ENCODE peak calls at places on chromosomes 11 and 22, in four cellular contexts. L is sigmoid colon, U is fibroblast of lung, H is neuronal stem cell. E is an unnamed sample.

GRCh38 chr22:26463688-26464087 is 19.9 kb downstream of the HPS4 start:
- DNase-seq in L (no peak), U (no peak), H (no peak), E (no peak)

GRCh38 chr22:44972363-44973083 is 37.3 kb downstream of the PHF21B start:
- DNase-seq in L (no peak), U (peak; percentile 6), H (no peak), E (no peak)

GRCh38 chr11:61007971-61008896 is 36.8 kb downstream of the CD6 start:
- DNase-seq in L (no peak), U (no peak), H (peak; percentile 30), E (no peak)

GRCh38 chr11:58628446-58628845 is 6.0 kb downstream of the CNTF start:
- DNase-seq in L (no peak), U (peak; percentile 69), H (no peak), E (no peak)

GRCh38 chr11:123357990-123358827 is 71.9 kb upstream of the GRAMD1B start:
- DNase-seq in L (no peak), U (peak; percentile 8), H (peak; percentile 18), E (no peak)

GRCh38 chr11:125790825-125791224 is 2.9 kb downstream of the PATE3 start:
- DNase-seq in L (no peak), U (no peak), H (no peak), E (no peak)

GRCh38 chr22:49903322-49904039 is 14.8 kb downstream of the ALG12 start:
- DNase-seq in L (peak; percentile 56), U (no peak), H (no peak), E (peak; percentile 42)

GRCh38 chr22:40654522-40655167 is 18.1 kb upstream of the MRTFA start:
- DNase-seq in L (peak; percentile 76), U (peak; percentile 84), H (no peak), E (no peak)

GRCh38 chr11:2932850-2933251 is 3.6 kb upstream of the PHLDA2 start:
- DNase-seq in L (peak; percentile 60), U (peak; percentile 67), H (no peak), E (peak; percentile 65)

GRCh38 chr22:32897400-32897799 is 95.9 kb downstream of the TIMP3 start:
- DNase-seq in L (no peak), U (peak; percentile 91), H (no peak), E (no peak)

GRCh38 chr11:65786786-65787636 is at the start of gene OVOL1:
- DNase-seq in L (no peak), U (no peak), H (no peak), E (peak; percentile 91)

GRCh38 chr11:63906585-63906984 is 10.4 kb downstream of the RCOR2 start:
- DNase-seq in L (no peak), U (no peak), H (no peak), E (no peak)

GRCh38 chr22:17379939-17380710 is 10.9 kb downstream of the CECR2 start:
- DNase-seq in L (no peak), U (no peak), H (no peak), E (no peak)

GRCh38 chr22:27918351-27919221 is 470 bp downstream of the PITPNB start:
- DNase-seq in L (peak; percentile 78), U (peak; percentile 61), H (peak; percentile 35), E (peak; percentile 83)

GRCh38 chr22:46090051-46090591 is 60.2 kb upstream of the PPARA start:
- DNase-seq in L (peak; percentile 88), U (peak; percentile 56), H (no peak), E (peak; percentile 65)

GRCh38 chr11:123011510-123011909 is 29.9 kb upstream of the BSX start:
- DNase-seq in L (no peak), U (no peak), H (no peak), E (no peak)

GRCh38 chr11:17313349-17314231 is 37.1 kb downstream of the NUCB2 start:
- DNase-seq in L (no peak), U (no peak), H (no peak), E (no peak)

GRCh38 chr11:117616979-117617378 is 180.0 kb downstream of the DSCAML1 start:
- DNase-seq in L (peak; percentile 10), U (no peak), H (no peak), E (peak; percentile 13)

GRCh38 chr11:133955091-133955846 is 1.5 kb downstream of the IGSF9B start:
- DNase-seq in L (peak; percentile 96), U (no peak), H (no peak), E (no peak)

GRCh38 chr22:44493206-44493605 is 4.8 kb downstream of the RTL6 start:
- DNase-seq in L (no peak), U (no peak), H (no peak), E (no peak)

GRCh38 chr11:9777066-9777465 is 113.2 kb downstream of the SWAP70 start:
- DNase-seq in L (no peak), U (no peak), H (no peak), E (no peak)
- H3K27me3 ChIP-seq in L (no peaks in the 10 kb centered on the region), U (no peaks in the 10 kb centered on the region), H (no peaks in the 10 kb centered on the region), E (no peaks in the 10 kb centered on the region)

GRCh38 chr11:57547854-57548377 is 10.5 kb downstream of the SMTNL1 start:
- DNase-seq in L (no peak), U (no peak), H (no peak), E (no peak)
- H3K36me3 ChIP-seq in L (peaks cover 46% of the 10 kb centered on the region), U (peaks cover 8% of the 10 kb centered on the region), H (peaks cover 66% of the 10 kb centered on the region), E (peaks cover 45% of the 10 kb centered on the region)

GRCh38 chr22:29621761-29622526 is 18.5 kb downstream of the NF2 start:
- DNase-seq in L (no peak), U (peak; percentile 98), H (no peak), E (no peak)
- H3K4me1 ChIP-seq in L (peaks cover 64% of the 10 kb centered on the region), U (peaks cover 46% of the 10 kb centered on the region), H (no peaks in the 10 kb centered on the region), E (peaks cover 61% of the 10 kb centered on the region)

GRCh38 chr11:19336331-19336730 is 95.6 kb upstream of the E2F8 start:
- DNase-seq in L (no peak), U (no peak), H (no peak), E (no peak)
- H3K27me3 ChIP-seq in L (no peaks in the 10 kb centered on the region), U (peaks cover 15% of the 10 kb centered on the region), H (peaks cover 55% of the 10 kb centered on the region), E (no peaks in the 10 kb centered on the region)

DNA sequence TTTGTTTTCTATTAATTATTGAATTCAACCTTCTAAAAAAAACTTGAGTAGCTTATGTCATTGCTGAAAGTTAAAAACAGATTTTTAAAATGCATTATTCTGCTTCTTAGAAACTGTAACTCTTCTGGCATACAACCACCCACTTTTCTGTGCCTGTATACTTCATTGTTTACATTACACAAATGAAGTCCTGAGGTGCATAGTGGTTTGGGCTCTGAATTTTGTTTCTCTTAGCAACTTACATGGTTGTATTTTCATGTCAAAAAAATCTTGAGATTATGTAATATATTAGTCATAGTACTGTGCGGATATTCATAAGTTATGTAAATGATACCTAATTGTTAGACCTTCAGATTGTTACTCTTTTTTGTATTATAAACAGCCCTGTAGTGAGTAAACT is 12.2 kb downstream of the SC5D start:
- DNase-seq in L (no peak), U (no peak), H (no peak), E (no peak)
- H3K36me3 ChIP-seq in L (peaks cover 61% of the 10 kb centered on the region), U (peaks cover 2% of the 10 kb centered on the region), H (peaks cover 99% of the 10 kb centered on the region), E (peaks cover 61% of the 10 kb centered on the region)

E was measured in upper lobe of right lung.